ENCODE peak calls at places on chromosomes 12 and 14, in ten cellular contexts. Y, P, E, U, M, Z, C, J, T and W are unnamed samples.
A peak's percentile ranks its signal among the peaks of the same experiment; 100 is the strongest.

GRCh38 chr12:104064842-104065441 is 611 bp downstream of the HCFC2 start:
- DNase-seq in Y (peak; percentile 21), P (no peak), E (no peak), U (peak; percentile 6), M (no peak), Z (no peak), C (no peak), J (no peak), T (peak; percentile 76), W (no peak)

GRCh38 chr12:47900480-47901129 is 4.2 kb downstream of the VDR start:
- DNase-seq in Y (peak; percentile 40), P (no peak), E (peak; percentile 76), U (peak; percentile 60), M (peak; percentile 76), Z (no peak), C (no peak), J (no peak), T (no peak), W (peak; percentile 63)

GRCh38 chr12:82955020-82955419 is 268.3 kb downstream of the TMTC2 start:
- DNase-seq in Y (no peak), P (no peak), E (peak; percentile 58), U (no peak), M (no peak), Z (no peak), C (no peak), J (no peak), T (no peak), W (no peak)

GRCh38 chr14:66944872-66945271 is 244.4 kb upstream of the GARIN2 start:
- DNase-seq in Y (peak; percentile 41), P (no peak), E (no peak), U (peak; percentile 24), M (no peak), Z (peak; percentile 48), C (no peak), J (no peak), T (no peak), W (no peak)

GRCh38 chr12:20314325-20314724 is 54.0 kb upstream of the PDE3A start:
- DNase-seq in Y (no peak), P (no peak), E (no peak), U (no peak), M (no peak), Z (peak; percentile 43), C (no peak), J (no peak), T (no peak), W (no peak)

GRCh38 chr12:2263921-2264320 is 211.1 kb downstream of the CACNA1C start:
- DNase-seq in Y (no peak), P (no peak), E (no peak), U (no peak), M (no peak), Z (no peak), C (no peak), J (no peak), T (no peak), W (no peak)

GRCh38 chr12:33265037-33265436 is 174.6 kb downstream of the SYT10 start:
- DNase-seq in Y (no peak), P (no peak), E (peak; percentile 6), U (no peak), M (no peak), Z (no peak), C (no peak), J (no peak), T (no peak), W (no peak)

GRCh38 chr12:13573698-13574321 is 377.3 kb downstream of the EMP1 start:
- DNase-seq in Y (no peak), P (no peak), E (peak; percentile 78), U (no peak), M (no peak), Z (peak; percentile 46), C (no peak), J (no peak), T (no peak), W (peak; percentile 66)

DNA sequence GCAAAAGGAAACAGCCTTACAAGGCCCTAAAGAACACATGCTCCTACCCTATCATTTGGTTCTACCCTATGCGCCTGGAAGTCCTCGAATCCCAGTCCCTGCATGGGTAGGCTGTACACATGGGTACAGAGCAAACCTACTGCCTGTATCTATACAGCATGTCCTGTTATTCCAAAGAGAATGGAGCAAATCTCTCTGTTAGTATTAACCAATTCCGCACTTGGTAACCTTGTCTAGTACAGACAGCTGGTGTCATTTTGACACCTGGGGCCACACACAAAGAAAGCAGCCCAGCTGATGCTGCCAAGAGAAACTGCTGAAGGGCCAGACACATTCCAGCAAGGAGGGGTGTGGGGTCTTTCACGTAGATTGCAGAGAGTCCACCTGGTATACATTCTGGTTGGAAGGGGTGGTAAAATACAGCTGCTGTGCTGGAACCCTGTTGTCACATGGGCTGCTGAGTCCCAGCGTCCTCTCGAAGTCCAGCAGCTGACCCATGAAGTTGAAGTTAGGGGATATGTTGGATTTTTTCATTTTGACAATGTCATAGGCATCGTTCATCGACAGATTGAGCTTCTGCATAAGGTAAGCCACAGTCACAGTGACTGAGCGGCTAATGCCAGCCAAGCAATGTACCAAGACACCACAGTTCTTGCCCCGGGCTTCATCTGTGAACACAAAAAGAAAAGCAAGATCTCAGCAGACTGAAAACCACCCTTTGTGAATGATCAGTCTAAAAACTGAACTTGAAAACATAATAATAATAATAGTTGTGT is 3.2 kb downstream of the DUSP6 start:
- DNase-seq in Y (no peak), P (no peak), E (no peak), U (no peak), M (no peak), Z (no peak), C (no peak), J (no peak), T (no peak), W (no peak)
- H3K4me3 ChIP-seq in Y (no peak overlapping the region), P (peak overlapping the region; percentile 85), E (peak overlapping the region; percentile 75), U (no peak overlapping the region), M (peak overlapping the region; percentile 72), Z (peak overlapping the region; percentile 89), C (peak overlapping the region; percentile 84), J (no peak overlapping the region), T (peak overlapping the region; percentile 98), W (peak overlapping the region; percentile 68)

GRCh38 chr12:113104953-113105510 is 30.5 kb downstream of the RASAL1 start:
- DNase-seq in Y (peak; percentile 35), P (no peak), E (no peak), U (no peak), M (no peak), Z (no peak), C (no peak), J (no peak), T (peak; percentile 10), W (no peak)

GRCh38 chr12:113105606-113106271 is 29.8 kb downstream of the RASAL1 start:
- DNase-seq in Y (no peak), P (no peak), E (no peak), U (no peak), M (no peak), Z (no peak), C (no peak), J (no peak), T (peak; percentile 66), W (no peak)

GRCh38 chr12:113101751-113102150 is 33.8 kb downstream of the RASAL1 start:
- DNase-seq in Y (no peak), P (no peak), E (no peak), U (no peak), M (no peak), Z (no peak), C (no peak), J (no peak), T (peak; percentile 54), W (no peak)

GRCh38 chr12:113102811-113103210 is 32.8 kb downstream of the RASAL1 start:
- DNase-seq in Y (no peak), P (no peak), E (no peak), U (no peak), M (no peak), Z (no peak), C (no peak), J (no peak), T (no peak), W (no peak)

GRCh38 chr12:113103756-113104450 is 31.7 kb downstream of the RASAL1 start:
- DNase-seq in Y (no peak), P (no peak), E (peak; percentile 5), U (peak; percentile 62), M (peak; percentile 80), Z (no peak), C (no peak), J (peak; percentile 78), T (peak; percentile 76), W (no peak)
- TF ChIP-seq CTCF in Y (no peak), P (no peak), E (no peak), U (peak; percentile 10), M (no peak), Z (no peak), C (no peak), J (no peak), T (no peak), W (no peak)

GRCh38 chr12:15662303-15662980 is 126.7 kb downstream of the EPS8 start:
- DNase-seq in Y (no peak), P (no peak), E (peak; percentile 99), U (no peak), M (no peak), Z (peak; percentile 94), C (no peak), J (no peak), T (no peak), W (peak; percentile 74)

GRCh38 chr12:15664491-15664890 is 124.7 kb downstream of the EPS8 start:
- DNase-seq in Y (no peak), P (no peak), E (peak; percentile 27), U (no peak), M (no peak), Z (peak; percentile 73), C (no peak), J (no peak), T (no peak), W (no peak)

DNA sequence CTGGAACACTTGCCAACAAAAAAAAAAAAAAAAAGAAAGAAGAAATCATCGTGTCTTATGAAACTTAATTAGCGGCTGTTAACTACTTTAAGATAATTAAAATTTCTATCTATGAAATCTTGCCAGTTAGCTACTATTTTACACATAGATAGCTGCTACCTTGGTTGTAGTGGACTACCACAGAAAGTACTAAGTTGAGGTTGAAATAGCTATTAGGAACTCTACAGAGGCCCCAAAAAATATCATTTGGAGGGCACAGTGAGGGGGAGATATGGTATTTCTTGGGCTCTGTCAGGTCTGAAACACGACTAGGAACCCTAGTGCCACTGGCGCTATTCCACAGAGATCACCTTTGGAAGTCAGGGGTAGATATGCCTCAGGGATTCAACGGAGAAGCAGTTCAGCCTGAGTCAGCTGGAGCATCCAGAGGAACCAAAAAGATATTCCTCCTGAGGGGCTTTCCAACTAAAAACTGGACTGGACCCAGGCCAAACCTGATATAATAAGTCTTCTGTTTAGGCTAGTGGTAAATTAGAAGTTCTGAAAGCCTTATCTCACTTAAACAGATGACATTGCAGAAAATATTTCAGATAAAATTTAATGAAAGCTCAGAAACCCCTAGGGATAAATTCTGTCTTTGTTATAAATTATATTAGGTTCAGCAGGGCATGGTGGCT is 126.1 kb downstream of the EPS8 start:
- DNase-seq in Y (no peak), P (no peak), E (peak; percentile 11), U (no peak), M (no peak), Z (peak; percentile 31), C (no peak), J (no peak), T (no peak), W (no peak)
- H3K4me3 ChIP-seq in Y (no peak overlapping the region), P (no peak overlapping the region), E (no peak overlapping the region), U (no peak overlapping the region), M (no peak overlapping the region), Z (no peak overlapping the region), C (no peak overlapping the region), J (no peak overlapping the region), T (no peak overlapping the region), W (no peak overlapping the region)

DNA sequence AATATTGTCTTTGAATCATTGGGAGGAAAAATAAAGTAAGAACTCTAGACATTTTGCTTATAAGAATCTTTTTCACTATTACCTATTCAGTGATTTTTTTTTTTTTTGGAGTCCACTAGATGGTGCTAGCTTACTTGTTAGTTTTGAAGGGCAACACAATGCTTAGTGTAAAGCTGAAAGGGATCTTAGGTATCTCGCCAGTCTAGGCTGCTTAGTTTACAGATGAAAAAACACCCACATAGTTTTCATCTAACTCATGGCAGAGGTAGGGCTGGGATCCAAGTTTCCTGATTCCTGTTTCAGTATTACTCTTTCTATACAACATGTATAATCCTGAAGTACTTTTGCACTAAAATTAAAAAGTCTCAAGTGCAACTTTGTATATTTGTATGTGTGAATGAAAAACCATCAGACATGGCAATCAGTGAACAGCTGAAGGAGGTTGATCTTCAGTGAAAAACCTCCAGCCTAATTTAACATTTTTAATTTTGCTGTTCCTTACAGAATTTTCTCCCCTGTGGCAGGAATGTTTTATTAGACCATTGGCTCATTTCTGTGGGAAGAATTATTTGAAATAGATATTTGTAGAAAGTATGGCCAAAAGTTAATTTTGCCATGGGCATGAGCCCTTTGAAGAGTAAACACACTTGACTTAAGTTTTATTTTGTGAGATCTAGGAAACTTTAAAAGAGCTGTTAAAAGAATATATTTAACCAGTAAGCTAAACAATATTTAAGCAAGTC is 40.7 kb downstream of the LRRIQ1 start:
- DNase-seq in Y (peak; percentile 17), P (no peak), E (peak; percentile 96), U (peak; percentile 45), M (no peak), Z (peak; percentile 93), C (no peak), J (no peak), T (no peak), W (peak; percentile 85)
- TF ChIP-seq CTCF in Y (peak; percentile 27), P (no peak), E (peak; percentile 43), U (peak; percentile 80), M (peak; percentile 40), Z (peak; percentile 56), C (no peak), J (peak; percentile 9), T (peak; percentile 45), W (peak; percentile 69)